ENCODE peak calls at places on chromosomes 1 and 21, in eight cellular contexts. U, S, J, I, Z, L, Q and W are unnamed samples.

GRCh38 chr1:151515265-151515664 is 4.1 kb downstream of the CGN start:
- DNase-seq in S (no peak), Q (no peak), L (no peak), I (no peak), J (no peak), Z (no peak), U (no peak), W (no peak)

GRCh38 chr1:17112076-17112475 is 7.2 kb downstream of the PADI2 start:
- DNase-seq in Z (no peak), J (no peak), I (no peak), L (no peak), U (no peak), Q (no peak), S (no peak), W (no peak)

GRCh38 chr1:229848762-229849677 is 218.0 kb upstream of the GALNT2 start:
- DNase-seq in Z (no peak), U (no peak), J (peak), I (peak), S (no peak), Q (no peak), L (no peak), W (no peak)

GRCh38 chr1:54813479-54814147 is 12.5 kb upstream of the TTC22 start:
- DNase-seq in I (no peak), U (peak), Q (no peak), L (no peak), J (no peak), Z (peak), S (no peak), W (no peak)

GRCh38 chr21:43619856-43620255 is 39.4 kb downstream of the HSF2BP start:
- DNase-seq in I (no peak), S (no peak), L (no peak), Q (no peak), Z (no peak), J (no peak), U (no peak), W (no peak)

GRCh38 chr1:20660363-20661234 is 570 bp downstream of the DDOST start:
- DNase-seq in I (no peak), S (no peak), J (no peak), Z (no peak), L (no peak), Q (peak), U (no peak), W (no peak)

GRCh38 chr1:197352011-197352410 is 84.0 kb downstream of the CRB1 start:
- DNase-seq in S (no peak), I (no peak), Z (no peak), J (peak), L (no peak), U (no peak), Q (no peak), W (no peak)

GRCh38 chr1:199242162-199242561 is 603.3 kb downstream of the PTPRC start:
- DNase-seq in J (no peak), S (peak), Z (no peak), L (no peak), U (no peak), I (no peak), Q (no peak), W (no peak)

GRCh38 chr1:21340230-21340564 is 49.9 kb upstream of the ECE1 start:
- DNase-seq in J (no peak), I (no peak), L (no peak), Z (peak), U (no peak), Q (no peak), S (no peak), W (no peak)

GRCh38 chr1:33363470-33363861 is 42.6 kb upstream of the A3GALT2 start:
- DNase-seq in J (no peak), U (no peak), L (no peak), S (no peak), Q (no peak), Z (no peak), I (no peak), W (no peak)

GRCh38 chr21:14875186-14875585 is 189.6 kb downstream of the NRIP1 start:
- DNase-seq in S (no peak), Z (no peak), J (no peak), L (no peak), Q (no peak), U (no peak), I (no peak), W (no peak)

GRCh38 chr21:29221259-29221744 is 77.4 kb upstream of the BACH1 start:
- DNase-seq in Q (no peak), L (no peak), U (no peak), S (no peak), Z (no peak), J (peak), I (no peak), W (no peak)

GRCh38 chr1:96236156-96236739 is 485.3 kb upstream of the PTBP2 start:
- DNase-seq in Q (no peak), Z (peak), J (peak), L (peak), S (peak), U (no peak), I (peak), W (no peak)

GRCh38 chr1:100721502-100722205 is 2.1 kb downstream of the VCAM1 start:
- DNase-seq in L (peak), U (no peak), J (peak), S (no peak), Q (no peak), I (no peak), Z (peak), W (no peak)

GRCh38 chr1:226372885-226373284 is 35.0 kb downstream of the PARP1 start:
- DNase-seq in L (no peak), Z (no peak), I (no peak), U (no peak), S (no peak), J (no peak), Q (no peak), W (no peak)

GRCh38 chr1:146032613-146033219 is 11.2 kb upstream of the HJV start:
- DNase-seq in I (peak), L (peak), Z (no peak), S (peak), J (peak), Q (no peak), U (no peak), W (no peak)

GRCh38 chr1:92380867-92381266 is 82.0 kb downstream of the RPAP2 start:
- DNase-seq in L (no peak), I (no peak), Z (no peak), S (no peak), Q (no peak), U (no peak), J (no peak), W (no peak)

GRCh38 chr1:109610609-109611307 is 8.7 kb downstream of the GNAT2 start:
- DNase-seq in S (no peak), U (no peak), J (no peak), I (no peak), L (peak), Q (no peak), Z (no peak), W (no peak)

GRCh38 chr1:229341811-229342304 is 989 bp downstream of the CCSAP start:
- DNase-seq in J (no peak), Z (no peak), Q (no peak), U (no peak), L (no peak), I (no peak), S (peak), W (no peak)

GRCh38 chr1:240399381-240399780 is 212.6 kb downstream of the GREM2 start:
- DNase-seq in Z (no peak), Q (no peak), I (peak), J (peak), U (no peak), S (no peak), L (no peak), W (no peak)

GRCh38 chr1:85240659-85241058 is 18.8 kb downstream of the C1orf52 start:
- DNase-seq in I (no peak), U (no peak), S (no peak), Z (no peak), J (no peak), Q (no peak), L (no peak), W (no peak)

GRCh38 chr1:116906812-116907211 is 2.9 kb upstream of the PTGFRN start:
- DNase-seq in Z (no peak), L (no peak), I (no peak), J (no peak), S (no peak), Q (no peak), U (no peak), W (no peak)

GRCh38 chr1:15501208-15502032 is 22.6 kb downstream of the CASP9 start:
- DNase-seq in Z (peak), L (peak), J (no peak), I (peak), Q (peak), S (peak), U (peak), W (no peak)

GRCh38 chr1:13697738-13698137 is 2.2 kb upstream of the PRDM2 start:
- DNase-seq in J (no peak), Q (no peak), L (no peak), Z (no peak), I (no peak), S (no peak), U (no peak), W (no peak)

GRCh38 chr21:33840771-33841170 is 74.8 kb downstream of the ATP5PO start:
- DNase-seq in U (peak), J (peak), L (no peak), S (no peak), Z (no peak), I (no peak), Q (no peak), W (no peak)

GRCh38 chr1:20476260-20477038 is 9.6 kb downstream of the CAMK2N1 start:
- DNase-seq in J (no peak), I (peak), U (no peak), Q (no peak), Z (peak), S (no peak), L (peak), W (no peak)

GRCh38 chr1:197915217-197915616 is 2.0 kb upstream of the LHX9 start:
- DNase-seq in S (no peak), L (no peak), Q (no peak), Z (no peak), J (no peak), U (no peak), I (peak), W (no peak)

GRCh38 chr1:228045405-228045804 is 37.1 kb upstream of the ARF1 start:
- DNase-seq in I (no peak), J (no peak), Z (no peak), Q (no peak), L (no peak), S (no peak), U (no peak), W (no peak)

GRCh38 chr1:26820784-26821269 is 5.7 kb upstream of the ZDHHC18 start:
- DNase-seq in U (no peak), I (no peak), J (no peak), Q (no peak), L (no peak), Z (no peak), S (peak), W (no peak)

GRCh38 chr1:93080424-93080823 is 1.3 kb downstream of the MTF2 start:
- DNase-seq in Q (no peak), I (no peak), J (peak), U (no peak), L (peak), Z (no peak), S (peak), W (no peak)

GRCh38 chr1:76381450-76382108 is 307.0 kb downstream of the ST6GALNAC3 start:
- DNase-seq in I (no peak), Z (no peak), J (no peak), S (no peak), U (no peak), Q (no peak), L (no peak), W (no peak)

GRCh38 chr1:111720977-111721670 is 18.1 kb downstream of the INKA2 start:
- DNase-seq in S (no peak), Z (no peak), L (no peak), U (no peak), Q (no peak), I (no peak), J (no peak), W (no peak)

GRCh38 chr21:36646011-36646410 is 52.9 kb upstream of the SIM2 start:
- DNase-seq in I (no peak), U (no peak), S (no peak), Z (no peak), Q (no peak), J (no peak), L (no peak), W (no peak)

GRCh38 chr1:12565094-12565965 is 52.7 kb downstream of the DHRS3 start:
- DNase-seq in Z (no peak), J (no peak), I (no peak), Q (no peak), U (no peak), L (no peak), S (no peak), W (no peak)

GRCh38 chr1:149942207-149942606 is 5.5 kb upstream of the MTMR11 start:
- DNase-seq in J (no peak), Q (no peak), S (no peak), I (peak), Z (no peak), U (no peak), L (no peak), W (no peak)

GRCh38 chr1:174433451-174433850 is 14.3 kb upstream of the GPR52 start:
- DNase-seq in Q (no peak), L (no peak), I (no peak), J (peak), U (no peak), Z (no peak), S (no peak), W (no peak)

GRCh38 chr1:39450956-39451601 is 40.4 kb upstream of the BMP8A start:
- DNase-seq in Z (no peak), Q (no peak), U (no peak), J (peak), S (no peak), L (no peak), I (no peak), W (no peak)